ENCODE peak calls at places on chromosomes 2 and 18, in seven cellular contexts. Z is KBM-7; D is activated CD4-positive, alpha-beta T cell treated with anti-CD3 and anti-CD28 coated beads, Interleukin-2, amount 50 U/mL, for 1 hour; X is head of caudate nucleus; R is GM19239; L is ACHN; T is dorsolateral prefrontal cortex. J is an unnamed sample.

GRCh38 chr2:53969285-53970094 is 1.3 kb downstream of the PSME4 start:
- DNase-seq in Z (peak), D (no peak), X (no peak), R (no peak), L (peak), T (no peak), J (peak)

GRCh38 chr2:166157578-166157977 is 29.8 kb upstream of the SCN1A start:
- DNase-seq in Z (no peak), D (no peak), X (no peak), R (no peak), L (no peak), T (no peak), J (no peak)

GRCh38 chr2:71513096-71513495 is 59.7 kb downstream of the DYSF start:
- DNase-seq in Z (no peak), D (no peak), X (no peak), R (no peak), L (no peak), T (no peak), J (no peak)

GRCh38 chr2:225608136-225608535 is 208.6 kb downstream of the NYAP2 start:
- DNase-seq in Z (no peak), D (no peak), X (no peak), R (no peak), L (no peak), T (no peak), J (no peak)

GRCh38 chr2:37091873-37092272 is 7.6 kb downstream of the GPATCH11 start:
- DNase-seq in Z (no peak), D (no peak), X (no peak), R (no peak), L (no peak), T (no peak), J (no peak)

GRCh38 chr2:170155022-170155722 is 22.8 kb upstream of the MYO3B start:
- DNase-seq in Z (peak), D (no peak), X (peak), R (no peak), L (no peak), T (no peak), J (peak)

GRCh38 chr18:7300971-7301553 is 70.2 kb downstream of the LRRC30 start:
- DNase-seq in Z (no peak), D (no peak), X (no peak), R (no peak), L (no peak), T (no peak), J (peak)

GRCh38 chr2:229488232-229488631 is 217.1 kb upstream of the PID1 start:
- DNase-seq in Z (no peak), D (no peak), X (no peak), R (no peak), L (no peak), T (no peak), J (no peak)

GRCh38 chr2:200658278-200658864 is 72.6 kb downstream of the AOX1 start:
- DNase-seq in Z (no peak), D (no peak), X (no peak), R (no peak), L (peak), T (no peak), J (no peak)

GRCh38 chr18:35345460-35345921 is 1.3 kb upstream of the ZNF24 start:
- DNase-seq in Z (peak), D (no peak), X (peak), R (no peak), L (no peak), T (no peak), J (no peak)

GRCh38 chr2:177670791-177671528 is 278.4 kb downstream of the AGPS start:
- DNase-seq in Z (no peak), D (no peak), X (no peak), R (no peak), L (no peak), T (no peak), J (no peak)

GRCh38 chr2:227793148-227793722 is 20.4 kb upstream of the CCL20 start:
- DNase-seq in Z (no peak), D (no peak), X (no peak), R (no peak), L (no peak), T (no peak), J (no peak)

GRCh38 chr2:69022548-69022947 is 9.6 kb downstream of the ANTXR1 start:
- DNase-seq in Z (no peak), D (no peak), X (no peak), R (no peak), L (no peak), T (no peak), J (no peak)

GRCh38 chr2:63740943-63741342 is 100.8 kb upstream of the UGP2 start:
- DNase-seq in Z (no peak), D (no peak), X (no peak), R (no peak), L (no peak), T (no peak), J (no peak)

GRCh38 chr2:238105506-238106338 is 5.6 kb downstream of the ESPNL start:
- DNase-seq in Z (no peak), D (no peak), X (no peak), R (no peak), L (no peak), T (peak), J (no peak)

GRCh38 chr2:199716807-199717586 is 134.0 kb downstream of the FTCDNL1 start:
- DNase-seq in Z (peak), D (no peak), X (no peak), R (no peak), L (peak), T (no peak), J (no peak)

GRCh38 chr18:32040936-32041335 is 22.3 kb downstream of the RNF125 start:
- DNase-seq in Z (peak), D (peak), X (no peak), R (no peak), L (no peak), T (no peak), J (no peak)

GRCh38 chr18:35444636-35445035 is 53.1 kb downstream of the INO80C start:
- DNase-seq in Z (no peak), D (no peak), X (peak), R (no peak), L (no peak), T (peak), J (no peak)

GRCh38 chr2:31053929-31054328 is 84.3 kb downstream of the GALNT14 start:
- DNase-seq in Z (no peak), D (no peak), X (no peak), R (no peak), L (no peak), T (no peak), J (no peak)

GRCh38 chr2:143145056-143145455 is 15.8 kb downstream of the ARHGAP15 start:
- DNase-seq in Z (no peak), D (no peak), X (no peak), R (no peak), L (no peak), T (no peak), J (no peak)

GRCh38 chr2:38528008-38528442 is 74.7 kb downstream of the HNRNPLL start:
- DNase-seq in Z (peak), D (no peak), X (peak), R (no peak), L (peak), T (no peak), J (peak)

GRCh38 chr2:188884552-188884951 is 89.6 kb upstream of the COL3A1 start:
- DNase-seq in Z (no peak), D (no peak), X (no peak), R (no peak), L (no peak), T (no peak), J (no peak)

GRCh38 chr2:20350753-20351554 is at the start of gene PUM2:
- DNase-seq in Z (peak), D (peak), X (peak), R (peak), L (peak), T (peak), J (peak)

GRCh38 chr18:58911766-58912165 is 47.1 kb downstream of the ZNF532 start:
- DNase-seq in Z (no peak), D (no peak), X (peak), R (no peak), L (no peak), T (no peak), J (no peak)

GRCh38 chr18:44840053-44840826 is 159.6 kb downstream of the SETBP1 start:
- DNase-seq in Z (no peak), D (no peak), X (no peak), R (no peak), L (no peak), T (no peak), J (no peak)

J was measured in Calu3.